ENCODE peak calls at places on chromosomes 1 and 21, in four cellular contexts. N is activated CD4-positive, alpha-beta T cell treated with anti-CD3 and anti-CD28 coated beads, Interleukin-2, amount 50 U/mL, for 1 hour; M is Ammon's horn; G is astrocyte of the cerebellum. E is an unnamed sample.

GRCh38 chr1:150560011-150560438 is 10.8 kb downstream of the ADAMTSL4 start:
- DNase-seq in G (no peak), N (peak), M (peak), E (no peak)

GRCh38 chr1:43134068-43134467 is 38.0 kb downstream of the EBNA1BP2 start:
- DNase-seq in N (no peak), M (no peak), G (no peak), E (no peak)

GRCh38 chr1:227886993-227887696 is 60.6 kb downstream of the WNT9A start:
- DNase-seq in M (peak), N (peak), G (no peak), E (no peak)

GRCh38 chr1:1678581-1679380 is 13.8 kb downstream of the SLC35E2B start:
- DNase-seq in M (no peak), G (no peak), N (no peak), E (no peak)

GRCh38 chr1:54857066-54857660 is 29.8 kb downstream of the DHCR24 start:
- DNase-seq in G (no peak), M (no peak), N (no peak), E (no peak)

GRCh38 chr1:29256979-29257804 is 20.9 kb downstream of the PTPRU start:
- DNase-seq in G (no peak), M (peak), N (no peak), E (no peak)

GRCh38 chr1:167756760-167757405 is 35.1 kb downstream of the MPZL1 start:
- DNase-seq in M (no peak), N (no peak), G (no peak), E (no peak)

GRCh38 chr1:162921311-162921710 is 60.3 kb upstream of the CCDC190 start:
- DNase-seq in G (no peak), M (no peak), N (no peak), E (no peak)

GRCh38 chr1:1118893-1119220 is 3.0 kb upstream of the C1orf159 start:
- DNase-seq in G (no peak), M (no peak), N (no peak), E (no peak)

GRCh38 chr1:34578306-34578705 is 176.5 kb upstream of the GJB5 start:
- DNase-seq in N (no peak), M (no peak), G (no peak), E (no peak)

GRCh38 chr1:21329209-21329844 is 39.1 kb upstream of the ECE1 start:
- DNase-seq in G (no peak), N (peak), M (no peak), E (no peak)

GRCh38 chr1:158208717-158209116 is 28.0 kb downstream of the CD1D start:
- DNase-seq in M (no peak), G (no peak), N (no peak), E (no peak)

GRCh38 chr1:170424346-170424745 is 107.6 kb upstream of the GORAB start:
- DNase-seq in G (no peak), N (no peak), M (no peak), E (no peak)

GRCh38 chr1:180981596-180982387 is 40.9 kb downstream of the STX6 start:
- DNase-seq in N (peak), G (peak), M (peak), E (peak)

GRCh38 chr1:28343405-28343804 is 14.6 kb downstream of the MED18 start:
- DNase-seq in G (peak), N (no peak), M (no peak), E (peak)

GRCh38 chr1:56215771-56216170 is 363.6 kb downstream of the PLPP3 start:
- DNase-seq in M (no peak), N (no peak), G (no peak), E (no peak)

GRCh38 chr1:113761937-113762336 is 2.7 kb upstream of the PHTF1 start:
- DNase-seq in M (no peak), G (no peak), N (no peak), E (no peak)

GRCh38 chr1:97243973-97244560 is 522.5 kb downstream of the PTBP2 start:
- DNase-seq in N (no peak), G (no peak), M (no peak), E (no peak)

GRCh38 chr1:23593556-23594148 is 34.4 kb upstream of the ID3 start:
- DNase-seq in G (no peak), M (no peak), N (no peak), E (no peak)

GRCh38 chr1:210342986-210343780 is 14.5 kb downstream of the HHAT start:
- DNase-seq in G (no peak), M (no peak), N (no peak), E (no peak)

GRCh38 chr1:36248250-36248894 is 24.1 kb downstream of the THRAP3 start:
- DNase-seq in M (no peak), G (peak), N (no peak), E (peak)

GRCh38 chr1:10779201-10779600 is 17.2 kb downstream of the CASZ1 start:
- DNase-seq in G (no peak), N (no peak), M (no peak), E (no peak)

GRCh38 chr1:60984066-60984799 is 98.1 kb upstream of the NFIA start:
- DNase-seq in M (no peak), N (no peak), G (no peak), E (no peak)

GRCh38 chr1:179807691-179808485 is 64.8 kb downstream of the FAM163A start:
- DNase-seq in M (no peak), G (no peak), N (no peak), E (peak)

GRCh38 chr21:38120984-38121855 is 135.6 kb upstream of the KCNJ15 start:
- DNase-seq in M (no peak), G (no peak), N (no peak), E (no peak)

GRCh38 chr1:30257742-30258380 is 465.5 kb downstream of the MATN1 start:
- DNase-seq in M (no peak), N (no peak), G (no peak), E (no peak)

GRCh38 chr1:203089001-203089650 is 3.3 kb upstream of the MYOG start:
- DNase-seq in N (no peak), G (no peak), M (no peak), E (no peak)

GRCh38 chr1:38476784-38477175 is 382.8 kb downstream of the RRAGC start:
- DNase-seq in G (no peak), N (no peak), M (no peak), E (no peak)

GRCh38 chr1:9129391-9130041 is 614 bp upstream of the GPR157 start:
- DNase-seq in M (peak), G (no peak), N (peak), E (no peak)

GRCh38 chr21:8991968-8992621 is 1529.3 kb upstream of the TPTE start:
- DNase-seq in M (no peak), G (no peak), N (no peak), E (no peak)

GRCh38 chr21:35011681-35012080 is 37.4 kb downstream of the RUNX1 start:
- DNase-seq in N (no peak), G (peak), M (no peak), E (no peak)

GRCh38 chr1:93864175-93864574 is 14.8 kb downstream of the DNTTIP2 start:
- DNase-seq in M (no peak), G (no peak), N (no peak), E (no peak)

E was measured in non-pigmented ciliary epithelial cell.